ENCODE peak calls at places on chromosomes 11 and 22, in ten cellular contexts. One of them, this sample, is unnamed.

GRCh38 chr11:119087747-119088241 is 3.1 kb downstream of the HMBS start:
- DNase-seq in adipocyte: no peak
- DNase-seq in anterior cingulate cortex: no peak
- DNase-seq in activated CD4-positive, alpha-beta T cell treated with anti-CD3 and anti-CD28 coated beads, Interleukin-2, amount 10 ng/mL, durations not matched to agents 7 days and 5 days: no peak
- DNase-seq in stimulated activated CD4-positive, alpha-beta T cell treated with anti-CD3 and anti-CD28 coated beads, Interleukin-1b, Interleukin-23, amount 100 ng/mL, for 24 hours: no peak
- DNase-seq in suprapubic skin: no peak
- DNase-seq in heart left ventricle: no peak
- DNase-seq in IMR-90: no peak
- DNase-seq in GM03348: no peak
- DNase-seq in Peyer's patch: no peak
- DNase-seq in this sample: no peak

GRCh38 chr11:18245396-18245795 is 3.1 kb downstream of the SAA2 start:
- DNase-seq in adipocyte: no peak
- DNase-seq in anterior cingulate cortex: no peak
- DNase-seq in activated CD4-positive, alpha-beta T cell treated with anti-CD3 and anti-CD28 coated beads, Interleukin-2, amount 10 ng/mL, durations not matched to agents 7 days and 5 days: no peak
- DNase-seq in stimulated activated CD4-positive, alpha-beta T cell treated with anti-CD3 and anti-CD28 coated beads, Interleukin-1b, Interleukin-23, amount 100 ng/mL, for 24 hours: no peak
- DNase-seq in suprapubic skin: no peak
- DNase-seq in heart left ventricle: no peak
- DNase-seq in IMR-90: no peak
- DNase-seq in GM03348: peak
- DNase-seq in Peyer's patch: no peak
- DNase-seq in this sample: no peak

GRCh38 chr22:49853981-49854791 is 542 bp downstream of the ZBED4 start:
- DNase-seq in adipocyte: peak
- DNase-seq in anterior cingulate cortex: peak
- DNase-seq in activated CD4-positive, alpha-beta T cell treated with anti-CD3 and anti-CD28 coated beads, Interleukin-2, amount 10 ng/mL, durations not matched to agents 7 days and 5 days: peak
- DNase-seq in stimulated activated CD4-positive, alpha-beta T cell treated with anti-CD3 and anti-CD28 coated beads, Interleukin-1b, Interleukin-23, amount 100 ng/mL, for 24 hours: no peak
- DNase-seq in suprapubic skin: no peak
- DNase-seq in heart left ventricle: peak
- DNase-seq in IMR-90: peak
- DNase-seq in GM03348: peak
- DNase-seq in Peyer's patch: peak
- DNase-seq in this sample: no peak

GRCh38 chr22:47065756-47066615 is 303.5 kb downstream of the TBC1D22A start:
- DNase-seq in adipocyte: no peak
- DNase-seq in anterior cingulate cortex: no peak
- DNase-seq in activated CD4-positive, alpha-beta T cell treated with anti-CD3 and anti-CD28 coated beads, Interleukin-2, amount 10 ng/mL, durations not matched to agents 7 days and 5 days: no peak
- DNase-seq in stimulated activated CD4-positive, alpha-beta T cell treated with anti-CD3 and anti-CD28 coated beads, Interleukin-1b, Interleukin-23, amount 100 ng/mL, for 24 hours: no peak
- DNase-seq in suprapubic skin: peak
- DNase-seq in heart left ventricle: no peak
- DNase-seq in IMR-90: peak
- DNase-seq in GM03348: no peak
- DNase-seq in Peyer's patch: peak
- DNase-seq in this sample: no peak

GRCh38 chr22:50481045-50481439 is 301 bp upstream of the ADM2 start:
- DNase-seq in adipocyte: no peak
- DNase-seq in anterior cingulate cortex: no peak
- DNase-seq in activated CD4-positive, alpha-beta T cell treated with anti-CD3 and anti-CD28 coated beads, Interleukin-2, amount 10 ng/mL, durations not matched to agents 7 days and 5 days: no peak
- DNase-seq in stimulated activated CD4-positive, alpha-beta T cell treated with anti-CD3 and anti-CD28 coated beads, Interleukin-1b, Interleukin-23, amount 100 ng/mL, for 24 hours: no peak
- DNase-seq in suprapubic skin: no peak
- DNase-seq in heart left ventricle: no peak
- DNase-seq in IMR-90: no peak
- DNase-seq in GM03348: no peak
- DNase-seq in Peyer's patch: no peak
- DNase-seq in this sample: peak

GRCh38 chr11:68020575-68020974 is 9.9 kb upstream of the NDUFS8 start:
- DNase-seq in adipocyte: peak
- DNase-seq in anterior cingulate cortex: no peak
- DNase-seq in activated CD4-positive, alpha-beta T cell treated with anti-CD3 and anti-CD28 coated beads, Interleukin-2, amount 10 ng/mL, durations not matched to agents 7 days and 5 days: no peak
- DNase-seq in stimulated activated CD4-positive, alpha-beta T cell treated with anti-CD3 and anti-CD28 coated beads, Interleukin-1b, Interleukin-23, amount 100 ng/mL, for 24 hours: no peak
- DNase-seq in suprapubic skin: no peak
- DNase-seq in heart left ventricle: no peak
- DNase-seq in IMR-90: peak
- DNase-seq in GM03348: peak
- DNase-seq in Peyer's patch: no peak
- DNase-seq in this sample: peak

GRCh38 chr11:128172046-128172878 is 415.1 kb downstream of the ETS1 start:
- DNase-seq in adipocyte: peak
- DNase-seq in anterior cingulate cortex: peak
- DNase-seq in activated CD4-positive, alpha-beta T cell treated with anti-CD3 and anti-CD28 coated beads, Interleukin-2, amount 10 ng/mL, durations not matched to agents 7 days and 5 days: peak
- DNase-seq in stimulated activated CD4-positive, alpha-beta T cell treated with anti-CD3 and anti-CD28 coated beads, Interleukin-1b, Interleukin-23, amount 100 ng/mL, for 24 hours: peak
- DNase-seq in suprapubic skin: peak
- DNase-seq in heart left ventricle: peak
- DNase-seq in IMR-90: peak
- DNase-seq in GM03348: peak
- DNase-seq in Peyer's patch: peak
- DNase-seq in this sample: no peak

GRCh38 chr11:104678408-104678807 is 219.9 kb downstream of the CASP12 start:
- DNase-seq in adipocyte: no peak
- DNase-seq in anterior cingulate cortex: no peak
- DNase-seq in activated CD4-positive, alpha-beta T cell treated with anti-CD3 and anti-CD28 coated beads, Interleukin-2, amount 10 ng/mL, durations not matched to agents 7 days and 5 days: no peak
- DNase-seq in stimulated activated CD4-positive, alpha-beta T cell treated with anti-CD3 and anti-CD28 coated beads, Interleukin-1b, Interleukin-23, amount 100 ng/mL, for 24 hours: no peak
- DNase-seq in suprapubic skin: no peak
- DNase-seq in heart left ventricle: no peak
- DNase-seq in IMR-90: no peak
- DNase-seq in GM03348: no peak
- DNase-seq in Peyer's patch: no peak
- DNase-seq in this sample: no peak

GRCh38 chr11:108084811-108085210 is 36.6 kb upstream of the ACAT1 start:
- DNase-seq in adipocyte: no peak
- DNase-seq in anterior cingulate cortex: no peak
- DNase-seq in activated CD4-positive, alpha-beta T cell treated with anti-CD3 and anti-CD28 coated beads, Interleukin-2, amount 10 ng/mL, durations not matched to agents 7 days and 5 days: no peak
- DNase-seq in stimulated activated CD4-positive, alpha-beta T cell treated with anti-CD3 and anti-CD28 coated beads, Interleukin-1b, Interleukin-23, amount 100 ng/mL, for 24 hours: no peak
- DNase-seq in suprapubic skin: no peak
- DNase-seq in heart left ventricle: no peak
- DNase-seq in IMR-90: no peak
- DNase-seq in GM03348: no peak
- DNase-seq in Peyer's patch: no peak
- DNase-seq in this sample: no peak

GRCh38 chr11:113384551-113384950 is 3.0 kb upstream of the ANKK1 start:
- DNase-seq in adipocyte: peak
- DNase-seq in anterior cingulate cortex: no peak
- DNase-seq in activated CD4-positive, alpha-beta T cell treated with anti-CD3 and anti-CD28 coated beads, Interleukin-2, amount 10 ng/mL, durations not matched to agents 7 days and 5 days: no peak
- DNase-seq in stimulated activated CD4-positive, alpha-beta T cell treated with anti-CD3 and anti-CD28 coated beads, Interleukin-1b, Interleukin-23, amount 100 ng/mL, for 24 hours: no peak
- DNase-seq in suprapubic skin: no peak
- DNase-seq in heart left ventricle: no peak
- DNase-seq in IMR-90: peak
- DNase-seq in GM03348: peak
- DNase-seq in Peyer's patch: no peak
- DNase-seq in this sample: no peak

GRCh38 chr22:42365337-42365865 is 66.8 kb downstream of the NFAM1 start:
- DNase-seq in adipocyte: peak
- DNase-seq in anterior cingulate cortex: no peak
- DNase-seq in activated CD4-positive, alpha-beta T cell treated with anti-CD3 and anti-CD28 coated beads, Interleukin-2, amount 10 ng/mL, durations not matched to agents 7 days and 5 days: no peak
- DNase-seq in stimulated activated CD4-positive, alpha-beta T cell treated with anti-CD3 and anti-CD28 coated beads, Interleukin-1b, Interleukin-23, amount 100 ng/mL, for 24 hours: no peak
- DNase-seq in suprapubic skin: no peak
- DNase-seq in heart left ventricle: no peak
- DNase-seq in IMR-90: no peak
- DNase-seq in GM03348: no peak
- DNase-seq in Peyer's patch: no peak
- DNase-seq in this sample: no peak

GRCh38 chr11:64245401-64245796 is 1.3 kb downstream of the PPP1R14B start:
- DNase-seq in adipocyte: no peak
- DNase-seq in anterior cingulate cortex: peak
- DNase-seq in activated CD4-positive, alpha-beta T cell treated with anti-CD3 and anti-CD28 coated beads, Interleukin-2, amount 10 ng/mL, durations not matched to agents 7 days and 5 days: peak
- DNase-seq in stimulated activated CD4-positive, alpha-beta T cell treated with anti-CD3 and anti-CD28 coated beads, Interleukin-1b, Interleukin-23, amount 100 ng/mL, for 24 hours: no peak
- DNase-seq in suprapubic skin: no peak
- DNase-seq in heart left ventricle: peak
- DNase-seq in IMR-90: no peak
- DNase-seq in GM03348: peak
- DNase-seq in Peyer's patch: peak
- DNase-seq in this sample: no peak

GRCh38 chr11:106493751-106494150 is 416.3 kb downstream of the AASDHPPT start:
- DNase-seq in adipocyte: peak
- DNase-seq in anterior cingulate cortex: no peak
- DNase-seq in activated CD4-positive, alpha-beta T cell treated with anti-CD3 and anti-CD28 coated beads, Interleukin-2, amount 10 ng/mL, durations not matched to agents 7 days and 5 days: no peak
- DNase-seq in stimulated activated CD4-positive, alpha-beta T cell treated with anti-CD3 and anti-CD28 coated beads, Interleukin-1b, Interleukin-23, amount 100 ng/mL, for 24 hours: no peak
- DNase-seq in suprapubic skin: no peak
- DNase-seq in heart left ventricle: no peak
- DNase-seq in IMR-90: peak
- DNase-seq in GM03348: no peak
- DNase-seq in Peyer's patch: no peak
- DNase-seq in this sample: no peak

GRCh38 chr22:30301995-30302809 is 12.9 kb upstream of the CASTOR1 start:
- DNase-seq in adipocyte: peak
- DNase-seq in anterior cingulate cortex: peak
- DNase-seq in activated CD4-positive, alpha-beta T cell treated with anti-CD3 and anti-CD28 coated beads, Interleukin-2, amount 10 ng/mL, durations not matched to agents 7 days and 5 days: no peak
- DNase-seq in stimulated activated CD4-positive, alpha-beta T cell treated with anti-CD3 and anti-CD28 coated beads, Interleukin-1b, Interleukin-23, amount 100 ng/mL, for 24 hours: no peak
- DNase-seq in suprapubic skin: no peak
- DNase-seq in heart left ventricle: peak
- DNase-seq in IMR-90: peak
- DNase-seq in GM03348: peak
- DNase-seq in Peyer's patch: peak
- DNase-seq in this sample: no peak

GRCh38 chr11:83557638-83558037 is 271.5 kb upstream of the CCDC90B start:
- DNase-seq in adipocyte: no peak
- DNase-seq in anterior cingulate cortex: no peak
- DNase-seq in activated CD4-positive, alpha-beta T cell treated with anti-CD3 and anti-CD28 coated beads, Interleukin-2, amount 10 ng/mL, durations not matched to agents 7 days and 5 days: no peak
- DNase-seq in stimulated activated CD4-positive, alpha-beta T cell treated with anti-CD3 and anti-CD28 coated beads, Interleukin-1b, Interleukin-23, amount 100 ng/mL, for 24 hours: no peak
- DNase-seq in suprapubic skin: no peak
- DNase-seq in heart left ventricle: no peak
- DNase-seq in IMR-90: no peak
- DNase-seq in GM03348: no peak
- DNase-seq in Peyer's patch: no peak
- DNase-seq in this sample: no peak

GRCh38 chr22:27133951-27134664 is 476.7 kb downstream of the MIAT start:
- DNase-seq in adipocyte: peak
- DNase-seq in anterior cingulate cortex: no peak
- DNase-seq in activated CD4-positive, alpha-beta T cell treated with anti-CD3 and anti-CD28 coated beads, Interleukin-2, amount 10 ng/mL, durations not matched to agents 7 days and 5 days: no peak
- DNase-seq in stimulated activated CD4-positive, alpha-beta T cell treated with anti-CD3 and anti-CD28 coated beads, Interleukin-1b, Interleukin-23, amount 100 ng/mL, for 24 hours: no peak
- DNase-seq in suprapubic skin: peak
- DNase-seq in heart left ventricle: no peak
- DNase-seq in IMR-90: peak
- DNase-seq in GM03348: peak
- DNase-seq in Peyer's patch: peak
- DNase-seq in this sample: no peak

GRCh38 chr11:134581966-134582787 is 170.1 kb upstream of the B3GAT1 start:
- DNase-seq in adipocyte: no peak
- DNase-seq in anterior cingulate cortex: no peak
- DNase-seq in activated CD4-positive, alpha-beta T cell treated with anti-CD3 and anti-CD28 coated beads, Interleukin-2, amount 10 ng/mL, durations not matched to agents 7 days and 5 days: peak
- DNase-seq in stimulated activated CD4-positive, alpha-beta T cell treated with anti-CD3 and anti-CD28 coated beads, Interleukin-1b, Interleukin-23, amount 100 ng/mL, for 24 hours: no peak
- DNase-seq in suprapubic skin: no peak
- DNase-seq in heart left ventricle: no peak
- DNase-seq in IMR-90: no peak
- DNase-seq in GM03348: no peak
- DNase-seq in Peyer's patch: no peak
- DNase-seq in this sample: peak

GRCh38 chr11:45267660-45268340 is 18.3 kb downstream of the SYT13 start:
- DNase-seq in adipocyte: no peak
- DNase-seq in anterior cingulate cortex: no peak
- DNase-seq in activated CD4-positive, alpha-beta T cell treated with anti-CD3 and anti-CD28 coated beads, Interleukin-2, amount 10 ng/mL, durations not matched to agents 7 days and 5 days: no peak
- DNase-seq in stimulated activated CD4-positive, alpha-beta T cell treated with anti-CD3 and anti-CD28 coated beads, Interleukin-1b, Interleukin-23, amount 100 ng/mL, for 24 hours: no peak
- DNase-seq in suprapubic skin: no peak
- DNase-seq in heart left ventricle: no peak
- DNase-seq in IMR-90: no peak
- DNase-seq in GM03348: no peak
- DNase-seq in Peyer's patch: no peak
- DNase-seq in this sample: no peak

GRCh38 chr11:30206249-30206996 is 24.4 kb upstream of the FSHB start:
- DNase-seq in adipocyte: no peak
- DNase-seq in anterior cingulate cortex: no peak
- DNase-seq in activated CD4-positive, alpha-beta T cell treated with anti-CD3 and anti-CD28 coated beads, Interleukin-2, amount 10 ng/mL, durations not matched to agents 7 days and 5 days: no peak
- DNase-seq in stimulated activated CD4-positive, alpha-beta T cell treated with anti-CD3 and anti-CD28 coated beads, Interleukin-1b, Interleukin-23, amount 100 ng/mL, for 24 hours: no peak
- DNase-seq in suprapubic skin: no peak
- DNase-seq in heart left ventricle: no peak
- DNase-seq in IMR-90: no peak
- DNase-seq in GM03348: no peak
- DNase-seq in Peyer's patch: no peak
- DNase-seq in this sample: no peak

GRCh38 chr22:50498322-50498861 is 9.1 kb downstream of the LMF2 start:
- DNase-seq in adipocyte: peak
- DNase-seq in anterior cingulate cortex: peak
- DNase-seq in activated CD4-positive, alpha-beta T cell treated with anti-CD3 and anti-CD28 coated beads, Interleukin-2, amount 10 ng/mL, durations not matched to agents 7 days and 5 days: peak
- DNase-seq in stimulated activated CD4-positive, alpha-beta T cell treated with anti-CD3 and anti-CD28 coated beads, Interleukin-1b, Interleukin-23, amount 100 ng/mL, for 24 hours: peak
- DNase-seq in suprapubic skin: no peak
- DNase-seq in heart left ventricle: no peak
- DNase-seq in IMR-90: peak
- DNase-seq in GM03348: peak
- DNase-seq in Peyer's patch: peak
- DNase-seq in this sample: peak

GRCh38 chr22:30087611-30088010 is 7.3 kb downstream of the HORMAD2 start:
- DNase-seq in adipocyte: no peak
- DNase-seq in anterior cingulate cortex: no peak
- DNase-seq in activated CD4-positive, alpha-beta T cell treated with anti-CD3 and anti-CD28 coated beads, Interleukin-2, amount 10 ng/mL, durations not matched to agents 7 days and 5 days: no peak
- DNase-seq in stimulated activated CD4-positive, alpha-beta T cell treated with anti-CD3 and anti-CD28 coated beads, Interleukin-1b, Interleukin-23, amount 100 ng/mL, for 24 hours: no peak
- DNase-seq in suprapubic skin: no peak
- DNase-seq in heart left ventricle: no peak
- DNase-seq in IMR-90: no peak
- DNase-seq in GM03348: no peak
- DNase-seq in Peyer's patch: no peak
- DNase-seq in this sample: no peak

GRCh38 chr22:30116362-30117117 is 36.3 kb downstream of the HORMAD2 start:
- DNase-seq in adipocyte: peak
- DNase-seq in anterior cingulate cortex: no peak
- DNase-seq in activated CD4-positive, alpha-beta T cell treated with anti-CD3 and anti-CD28 coated beads, Interleukin-2, amount 10 ng/mL, durations not matched to agents 7 days and 5 days: no peak
- DNase-seq in stimulated activated CD4-positive, alpha-beta T cell treated with anti-CD3 and anti-CD28 coated beads, Interleukin-1b, Interleukin-23, amount 100 ng/mL, for 24 hours: no peak
- DNase-seq in suprapubic skin: no peak
- DNase-seq in heart left ventricle: no peak
- DNase-seq in IMR-90: peak
- DNase-seq in GM03348: peak
- DNase-seq in Peyer's patch: no peak
- DNase-seq in this sample: no peak

GRCh38 chr22:43012390-43012789 is 2.6 kb downstream of the PACSIN2 start:
- DNase-seq in adipocyte: no peak
- DNase-seq in anterior cingulate cortex: no peak
- DNase-seq in activated CD4-positive, alpha-beta T cell treated with anti-CD3 and anti-CD28 coated beads, Interleukin-2, amount 10 ng/mL, durations not matched to agents 7 days and 5 days: no peak
- DNase-seq in stimulated activated CD4-positive, alpha-beta T cell treated with anti-CD3 and anti-CD28 coated beads, Interleukin-1b, Interleukin-23, amount 100 ng/mL, for 24 hours: no peak
- DNase-seq in suprapubic skin: no peak
- DNase-seq in heart left ventricle: no peak
- DNase-seq in IMR-90: no peak
- DNase-seq in GM03348: no peak
- DNase-seq in Peyer's patch: no peak
- DNase-seq in this sample: no peak

GRCh38 chr11:120606116-120607010 is 94.8 kb downstream of the GRIK4 start:
- DNase-seq in adipocyte: no peak
- DNase-seq in anterior cingulate cortex: no peak
- DNase-seq in activated CD4-positive, alpha-beta T cell treated with anti-CD3 and anti-CD28 coated beads, Interleukin-2, amount 10 ng/mL, durations not matched to agents 7 days and 5 days: no peak
- DNase-seq in stimulated activated CD4-positive, alpha-beta T cell treated with anti-CD3 and anti-CD28 coated beads, Interleukin-1b, Interleukin-23, amount 100 ng/mL, for 24 hours: no peak
- DNase-seq in suprapubic skin: no peak
- DNase-seq in heart left ventricle: no peak
- DNase-seq in IMR-90: no peak
- DNase-seq in GM03348: no peak
- DNase-seq in Peyer's patch: no peak
- DNase-seq in this sample: no peak

GRCh38 chr11:128908391-128909246 is 17.5 kb downstream of the KCNJ5 start:
- DNase-seq in adipocyte: peak
- DNase-seq in anterior cingulate cortex: peak
- DNase-seq in activated CD4-positive, alpha-beta T cell treated with anti-CD3 and anti-CD28 coated beads, Interleukin-2, amount 10 ng/mL, durations not matched to agents 7 days and 5 days: no peak
- DNase-seq in stimulated activated CD4-positive, alpha-beta T cell treated with anti-CD3 and anti-CD28 coated beads, Interleukin-1b, Interleukin-23, amount 100 ng/mL, for 24 hours: no peak
- DNase-seq in suprapubic skin: peak
- DNase-seq in heart left ventricle: peak
- DNase-seq in IMR-90: peak
- DNase-seq in GM03348: peak
- DNase-seq in Peyer's patch: peak
- DNase-seq in this sample: no peak

GRCh38 chr11:70486026-70486415 is 87.7 kb downstream of the CTTN start:
- DNase-seq in adipocyte: no peak
- DNase-seq in anterior cingulate cortex: no peak
- DNase-seq in activated CD4-positive, alpha-beta T cell treated with anti-CD3 and anti-CD28 coated beads, Interleukin-2, amount 10 ng/mL, durations not matched to agents 7 days and 5 days: no peak
- DNase-seq in stimulated activated CD4-positive, alpha-beta T cell treated with anti-CD3 and anti-CD28 coated beads, Interleukin-1b, Interleukin-23, amount 100 ng/mL, for 24 hours: no peak
- DNase-seq in suprapubic skin: no peak
- DNase-seq in heart left ventricle: no peak
- DNase-seq in IMR-90: no peak
- DNase-seq in GM03348: no peak
- DNase-seq in Peyer's patch: no peak
- DNase-seq in this sample: no peak

GRCh38 chr11:47078751-47079524 is 97.7 kb downstream of the ARFGAP2 start:
- DNase-seq in adipocyte: no peak
- DNase-seq in anterior cingulate cortex: no peak
- DNase-seq in activated CD4-positive, alpha-beta T cell treated with anti-CD3 and anti-CD28 coated beads, Interleukin-2, amount 10 ng/mL, durations not matched to agents 7 days and 5 days: no peak
- DNase-seq in stimulated activated CD4-positive, alpha-beta T cell treated with anti-CD3 and anti-CD28 coated beads, Interleukin-1b, Interleukin-23, amount 100 ng/mL, for 24 hours: no peak
- DNase-seq in suprapubic skin: no peak
- DNase-seq in heart left ventricle: no peak
- DNase-seq in IMR-90: peak
- DNase-seq in GM03348: peak
- DNase-seq in Peyer's patch: no peak
- DNase-seq in this sample: no peak